ENCODE peak calls at places on chromosomes 16 and 17, in ten cellular contexts. Z is cardiac muscle cell, N is fibroblast of lung, M is prostate gland, K is suprapubic skin, U is heart left ventricle, J is pancreas, I is neural progenitor cell, H is tibial artery, E is mammary epithelial cell. R is an unnamed sample. For H3K36me3, the result is how much of the 10 kb centered on the place peaks cover.

GRCh38 chr17:78674156-78674555 is 97.0 kb upstream of the DNAH17 start:
- DNase-seq in Z (no peak), N (no peak), M (peak), K (no peak), U (no peak), J (peak), I (no peak), H (no peak), E (no peak), R (no peak)

GRCh38 chr16:53949716-53950410 is 245.9 kb downstream of the FTO start:
- DNase-seq in Z (no peak), N (no peak), M (no peak), K (no peak), U (no peak), J (no peak), I (no peak), H (no peak), E (no peak), R (no peak)

GRCh38 chr17:78724544-78724943 is 57.5 kb downstream of the CYTH1 start:
- DNase-seq in Z (no peak), N (no peak), M (peak), K (no peak), U (peak), J (no peak), I (peak), H (no peak), E (no peak), R (no peak)

GRCh38 chr16:4982056-4982867 is 24.1 kb downstream of the SEC14L5 start:
- DNase-seq in Z (no peak), N (no peak), M (no peak), K (no peak), U (peak), J (no peak), I (no peak), H (no peak), E (no peak), R (no peak)

GRCh38 chr16:1331712-1332617 is 1.5 kb upstream of the BAIAP3 start:
- DNase-seq in Z (peak), N (peak), M (peak), K (peak), U (peak), J (no peak), I (peak), H (no peak), E (peak), R (no peak)

GRCh38 chr17:77872199-77872598 is 86.3 kb upstream of the TNRC6C start:
- DNase-seq in Z (no peak), N (no peak), M (no peak), K (no peak), U (peak), J (no peak), I (no peak), H (no peak), E (no peak), R (no peak)

GRCh38 chr16:35798885-35799426 is 2339.5 kb downstream of the TP53TG3F start:
- DNase-seq in Z (no peak), N (no peak), M (no peak), K (no peak), U (peak), J (no peak), I (no peak), H (no peak), E (no peak), R (no peak)

GRCh38 chr16:72963921-72964320 is 84.0 kb downstream of the ZFHX3 start:
- DNase-seq in Z (peak), N (peak), M (no peak), K (no peak), U (no peak), J (no peak), I (peak), H (peak), E (no peak), R (no peak)

GRCh38 chr16:4093495-4094137 is 22.6 kb downstream of the ADCY9 start:
- DNase-seq in Z (peak), N (no peak), M (no peak), K (peak), U (peak), J (no peak), I (no peak), H (peak), E (no peak), R (no peak)

GRCh38 chr16:3461120-3461519 is 17.6 kb downstream of the NAA60 start:
- DNase-seq in Z (no peak), N (no peak), M (no peak), K (no peak), U (no peak), J (no peak), I (peak), H (no peak), E (no peak), R (peak)

GRCh38 chr17:74213897-74214386 is 571 bp downstream of the TTYH2 start:
- DNase-seq in Z (no peak), N (no peak), M (no peak), K (no peak), U (peak), J (no peak), I (peak), H (peak), E (no peak), R (peak)

GRCh38 chr17:41717408-41718286 is 5.5 kb downstream of the GAST start:
- DNase-seq in Z (peak), N (peak), M (peak), K (no peak), U (no peak), J (no peak), I (no peak), H (no peak), E (peak), R (no peak)

GRCh38 chr17:13416748-13417363 is 184.9 kb downstream of the HS3ST3A1 start:
- DNase-seq in Z (no peak), N (no peak), M (no peak), K (no peak), U (no peak), J (no peak), I (no peak), H (no peak), E (no peak), R (no peak)

GRCh38 chr17:177155-177554 is 4.3 kb downstream of the DOC2B start:
- DNase-seq in Z (no peak), N (no peak), M (no peak), K (no peak), U (no peak), J (no peak), I (no peak), H (no peak), E (no peak), R (no peak)

GRCh38 chr16:65414284-65414984 is 292.6 kb upstream of the CDH11 start:
- DNase-seq in Z (peak), N (peak), M (no peak), K (no peak), U (no peak), J (no peak), I (no peak), H (no peak), E (peak), R (no peak)

GRCh38 chr16:86382067-86382773 is 128.1 kb upstream of the FOXF1 start:
- DNase-seq in Z (no peak), N (no peak), M (no peak), K (no peak), U (no peak), J (no peak), I (no peak), H (no peak), E (no peak), R (no peak)

GRCh38 chr16:1984347-1985225 is 593 bp downstream of the GFER start:
- DNase-seq in Z (no peak), N (peak), M (no peak), K (no peak), U (no peak), J (no peak), I (peak), H (no peak), E (peak), R (no peak)

GRCh38 chr17:60075981-60076380 is 2.7 kb downstream of the HEATR6 start:
- DNase-seq in Z (no peak), N (no peak), M (no peak), K (no peak), U (no peak), J (no peak), I (no peak), H (no peak), E (no peak), R (no peak)

GRCh38 chr17:42536372-42537155 is 523 bp downstream of the NAGLU start:
- DNase-seq in Z (peak), N (peak), M (peak), K (peak), U (peak), J (peak), I (peak), H (peak), E (peak), R (peak)

GRCh38 chr17:16486373-16487250 is 5.4 kb downstream of the LRRC75A start:
- DNase-seq in Z (peak), N (peak), M (peak), K (peak), U (peak), J (peak), I (peak), H (peak), E (peak), R (peak)

GRCh38 chr16:82063456-82064082 is 28.5 kb downstream of the HSD17B2 start:
- DNase-seq in Z (no peak), N (no peak), M (no peak), K (no peak), U (no peak), J (no peak), I (no peak), H (no peak), E (peak), R (no peak)

GRCh38 chr16:27449434-27450188 is 47.6 kb downstream of the IL21R start:
- DNase-seq in Z (no peak), N (no peak), M (no peak), K (no peak), U (no peak), J (no peak), I (no peak), H (no peak), E (no peak), R (no peak)

GRCh38 chr17:27573971-27574525 is 56.9 kb upstream of the LGALS9 start:
- DNase-seq in Z (peak), N (peak), M (no peak), K (no peak), U (no peak), J (no peak), I (no peak), H (no peak), E (no peak), R (no peak)

GRCh38 chr16:77223184-77223583 is 24.0 kb downstream of the SYCE1L start:
- DNase-seq in Z (no peak), N (no peak), M (no peak), K (no peak), U (no peak), J (no peak), I (peak), H (no peak), E (no peak), R (peak)

GRCh38 chr17:59752446-59752845 is 45.0 kb downstream of the VMP1 start:
- DNase-seq in Z (no peak), N (peak), M (no peak), K (no peak), U (no peak), J (no peak), I (no peak), H (no peak), E (no peak), R (no peak)

GRCh38 chr16:57028086-57028485 is 38.7 kb downstream of the NLRC5 start:
- DNase-seq in Z (no peak), N (no peak), M (no peak), K (no peak), U (no peak), J (no peak), I (no peak), H (no peak), E (peak), R (no peak)

GRCh38 chr16:4580245-4580644 is 24.1 kb downstream of the C16orf96 start:
- DNase-seq in Z (peak), N (peak), M (no peak), K (no peak), U (no peak), J (no peak), I (no peak), H (no peak), E (no peak), R (no peak)

GRCh38 chr17:14427914-14428639 is 127.2 kb downstream of the HS3ST3B1 start:
- DNase-seq in Z (no peak), N (no peak), M (no peak), K (no peak), U (no peak), J (no peak), I (no peak), H (no peak), E (no peak), R (no peak)

GRCh38 chr17:8153550-8153956 is 1.3 kb upstream of the PER1 start:
- DNase-seq in Z (peak), N (peak), M (no peak), K (no peak), U (peak), J (no peak), I (peak), H (peak), E (peak), R (peak)

GRCh38 chr17:21066394-21066793 is 23.6 kb upstream of the USP22 start:
- DNase-seq in Z (no peak), N (no peak), M (no peak), K (no peak), U (no peak), J (no peak), I (no peak), H (no peak), E (no peak), R (no peak)

GRCh38 chr17:81423698-81424071 is 28.4 kb downstream of the BAHCC1 start:
- DNase-seq in Z (no peak), N (no peak), M (no peak), K (no peak), U (no peak), J (no peak), I (no peak), H (no peak), E (no peak), R (no peak)
- H3K27ac ChIP-seq in Z (peak), N (peak), M (peak), K (peak), U (peak), J (peak), I (no peak), H (peak), E (peak), R (peak)

GRCh38 chr17:75668489-75668888 is 1.4 kb downstream of the SAP30BP start:
- DNase-seq in Z (no peak), N (no peak), M (no peak), K (no peak), U (no peak), J (no peak), I (no peak), H (no peak), E (no peak), R (no peak)
- H3K4me3 ChIP-seq in Z (peak), N (peak), M (no peak), K (peak), U (no peak), J (no peak), I (peak), H (peak), E (no peak), R (peak)

DNA sequence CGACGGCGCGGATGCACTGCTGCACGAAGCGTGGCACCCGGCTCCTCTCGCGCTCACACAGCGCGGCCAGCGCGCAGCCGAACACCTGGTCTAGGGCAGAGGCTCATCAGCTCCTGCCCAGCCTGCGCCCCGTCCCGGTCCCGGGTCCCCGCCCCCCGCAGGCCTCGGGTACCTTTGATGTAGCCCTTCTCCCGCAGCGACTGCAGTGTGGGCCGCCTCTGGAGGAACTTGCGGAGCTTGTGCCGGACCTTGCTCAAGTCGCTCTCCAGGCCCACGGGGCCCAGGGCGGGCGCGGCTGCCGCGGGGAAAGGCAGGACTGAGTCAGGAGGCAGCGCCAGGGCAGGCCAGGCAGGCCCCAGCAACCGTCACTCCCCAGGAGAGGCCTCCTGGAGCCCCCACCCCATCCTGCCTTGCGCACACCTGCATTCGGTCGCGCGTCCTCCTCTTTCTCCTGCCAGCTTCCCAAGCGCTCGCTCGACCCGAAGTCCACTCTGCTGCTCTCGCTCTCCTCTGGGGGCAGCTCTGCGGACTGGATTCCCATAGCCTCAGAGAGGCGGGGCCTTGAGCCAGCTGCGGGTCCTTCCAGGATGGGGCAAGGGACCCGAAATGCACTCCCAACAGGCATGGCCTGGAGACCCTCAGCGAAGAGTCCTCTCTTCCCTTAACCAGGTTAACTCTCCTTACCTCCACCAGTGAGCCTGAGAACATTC is 36.0 kb downstream of the ARHGAP27 start:
- DNase-seq in Z (no peak), N (no peak), M (no peak), K (no peak), U (no peak), J (no peak), I (no peak), H (no peak), E (no peak), R (no peak)
- H3K36me3 ChIP-seq in Z (under half), N (under half), M (under half), K (half or more), U (under half), J (under half), I (under half), H (under half), E (under half), R (under half)

GRCh38 chr17:48609754-48610281 is 999 bp downstream of the HOXB7 start:
- DNase-seq in Z (no peak), N (no peak), M (no peak), K (no peak), U (no peak), J (no peak), I (no peak), H (no peak), E (no peak), R (no peak)

GRCh38 chr17:48610282-48611211 is at the start of gene HOXB7:
- DNase-seq in Z (no peak), N (no peak), M (no peak), K (peak), U (peak), J (peak), I (no peak), H (peak), E (no peak), R (peak)

GRCh38 chr17:48611681-48612455 is 1.1 kb upstream of the HOXB7 start:
- DNase-seq in Z (no peak), N (no peak), M (no peak), K (no peak), U (no peak), J (no peak), I (peak), H (no peak), E (no peak), R (peak)

GRCh38 chr17:48612456-48612853 is 1.6 kb upstream of the HOXB7 start:
- DNase-seq in Z (no peak), N (no peak), M (no peak), K (no peak), U (no peak), J (no peak), I (no peak), H (no peak), E (no peak), R (peak)

GRCh38 chr17:48611213-48611612 is 396 bp upstream of the HOXB7 start:
- DNase-seq in Z (no peak), N (no peak), M (no peak), K (no peak), U (no peak), J (no peak), I (no peak), H (no peak), E (no peak), R (peak)
- H3K27ac ChIP-seq in Z (no peak), N (peak), M (no peak), K (peak), U (no peak), J (no peak), I (no peak), H (no peak), E (no peak), R (peak)

GRCh38 chr16:14284371-14284770 is 213.3 kb downstream of the MRTFB start:
- DNase-seq in Z (no peak), N (no peak), M (no peak), K (no peak), U (no peak), J (no peak), I (peak), H (no peak), E (no peak), R (no peak)
- H3K4me3 ChIP-seq in Z (peak), N (peak), M (no peak), K (no peak), U (no peak), J (no peak), I (peak), H (peak), E (no peak), R (peak)

DNA sequence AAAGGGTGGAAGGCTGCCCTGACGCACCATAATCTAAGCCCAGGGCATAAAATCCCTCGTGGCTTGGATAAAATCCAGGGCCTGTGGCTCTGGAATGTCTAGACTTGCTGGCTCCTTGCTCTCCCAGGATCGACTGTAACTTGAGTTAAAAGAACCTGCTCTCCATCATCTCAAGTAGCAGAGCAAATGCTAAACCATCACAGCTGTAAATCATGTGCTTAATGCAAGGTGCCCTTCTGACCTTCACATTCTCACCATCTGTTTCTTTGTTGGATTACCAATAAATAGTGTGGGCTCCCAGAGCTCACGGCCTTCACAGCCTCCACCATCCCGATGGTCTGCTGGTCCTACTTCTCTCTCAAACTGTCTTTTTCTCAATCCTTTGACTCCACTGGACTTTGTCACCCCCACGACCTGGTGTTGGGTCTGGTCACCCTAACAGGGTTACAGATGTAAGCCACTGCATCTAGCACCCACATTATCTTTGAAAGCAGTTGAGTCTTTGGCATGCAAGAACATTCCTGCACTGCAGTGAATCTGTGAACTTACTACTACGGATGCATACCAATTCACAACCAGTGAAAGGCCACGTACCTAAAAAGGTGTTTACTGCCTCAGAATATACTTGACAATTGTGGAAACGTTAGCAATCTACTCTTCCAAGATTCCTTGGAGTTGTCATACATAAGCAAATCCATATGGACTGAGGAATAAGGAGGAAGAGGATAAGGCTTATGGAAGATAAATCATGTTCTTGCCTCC is 15.3 kb downstream of the RSL1D1 start:
- DNase-seq in Z (peak), N (peak), M (no peak), K (peak), U (no peak), J (peak), I (no peak), H (no peak), E (no peak), R (peak)
- H3K36me3 ChIP-seq in Z (under half), N (under half), M (under half), K (half or more), U (under half), J (under half), I (under half), H (under half), E (under half), R (half or more)

R was measured in A673.